ENCODE peak calls at places on chromosomes 1 and 21, in ten cellular contexts. H is aorta, E is heart left ventricle, I is foreskin fibroblast, V is HCT116, Z is neuronal stem cell, K is fibroblast of the aortic adventitia, M is psoas muscle, O is endodermal cell, D is GM23338. X is an unnamed sample.

GRCh38 chr1:201350361-201350725 is 27.1 kb downstream of the TNNT2 start:
- DNase-seq in V (no peak), D (no peak), K (no peak), M (no peak), H (peak; percentile 10), E (no peak), I (no peak), Z (no peak), O (no peak), X (no peak)

GRCh38 chr21:38911523-38912354 is 106.0 kb downstream of the ETS2 start:
- DNase-seq in O (no peak), D (no peak), I (no peak), M (no peak), E (no peak), H (no peak), V (no peak), K (no peak), Z (no peak), X (no peak)

GRCh38 chr1:4734219-4734618 is 79.8 kb downstream of the AJAP1 start:
- DNase-seq in Z (no peak), D (no peak), K (no peak), V (no peak), E (no peak), M (no peak), H (no peak), I (no peak), O (no peak), X (no peak)

GRCh38 chr21:41163086-41163485 is 4.9 kb upstream of the BACE2 start:
- DNase-seq in M (no peak), O (no peak), E (no peak), Z (no peak), D (no peak), H (no peak), K (no peak), V (no peak), I (no peak), X (no peak)

GRCh38 chr1:39268112-39268581 is 63.7 kb downstream of the MACF1 start:
- DNase-seq in H (no peak), O (peak; percentile 71), E (peak; percentile 28), M (no peak), V (no peak), K (peak; percentile 90), Z (peak; percentile 27), D (peak; percentile 47), I (peak; percentile 75), X (peak; percentile 85)

GRCh38 chr1:24341260-24341659 is 22.1 kb downstream of the GRHL3 start:
- DNase-seq in V (no peak), M (no peak), D (peak; percentile 51), E (no peak), Z (no peak), H (no peak), O (peak; percentile 64), I (no peak), K (no peak), X (no peak)

GRCh38 chr1:234605983-234606730 is 3.8 kb downstream of the IRF2BP2 start:
- DNase-seq in E (peak; percentile 64), D (no peak), H (no peak), M (no peak), V (no peak), O (no peak), I (no peak), Z (no peak), K (peak; percentile 80), X (no peak)

GRCh38 chr1:56688522-56689026 is 43.5 kb downstream of the PRKAA2 start:
- DNase-seq in V (peak; percentile 96), K (peak; percentile 55), H (no peak), D (peak; percentile 27), I (peak; percentile 66), E (no peak), O (peak; percentile 57), M (no peak), Z (no peak), X (no peak)

GRCh38 chr1:113871597-113872113 is at the start of gene PTPN22:
- DNase-seq in H (peak; percentile 68), I (peak; percentile 60), Z (no peak), E (peak; percentile 30), M (peak; percentile 16), K (peak; percentile 50), V (no peak), O (peak; percentile 42), D (no peak), X (no peak)

GRCh38 chr1:5220881-5221280 is 566.5 kb downstream of the AJAP1 start:
- DNase-seq in I (no peak), D (no peak), M (no peak), E (no peak), H (no peak), V (no peak), Z (no peak), O (no peak), K (no peak), X (no peak)

GRCh38 chr1:6794164-6794563 is 8.9 kb downstream of the CAMTA1 start:
- DNase-seq in M (no peak), K (peak; percentile 82), E (no peak), H (no peak), V (peak; percentile 26), D (peak; percentile 41), I (peak; percentile 36), Z (no peak), O (no peak), X (no peak)

GRCh38 chr1:42747125-42747524 is 7.1 kb upstream of the CLDN19 start:
- DNase-seq in V (no peak), K (peak; percentile 13), D (peak; percentile 68), M (no peak), E (peak; percentile 55), I (no peak), H (no peak), Z (peak; percentile 39), O (peak; percentile 83), X (no peak)

GRCh38 chr21:36456714-36457399 is 23.1 kb downstream of the CLDN14 start:
- DNase-seq in M (no peak), E (no peak), I (no peak), O (no peak), K (peak; percentile 33), H (no peak), V (no peak), Z (no peak), D (no peak), X (peak; percentile 22)

GRCh38 chr1:24126023-24126671 is 14.2 kb upstream of the MYOM3 start:
- DNase-seq in O (no peak), H (no peak), I (peak; percentile 21), M (no peak), Z (no peak), E (peak; percentile 69), V (no peak), D (no peak), K (peak; percentile 34), X (no peak)

DNA sequence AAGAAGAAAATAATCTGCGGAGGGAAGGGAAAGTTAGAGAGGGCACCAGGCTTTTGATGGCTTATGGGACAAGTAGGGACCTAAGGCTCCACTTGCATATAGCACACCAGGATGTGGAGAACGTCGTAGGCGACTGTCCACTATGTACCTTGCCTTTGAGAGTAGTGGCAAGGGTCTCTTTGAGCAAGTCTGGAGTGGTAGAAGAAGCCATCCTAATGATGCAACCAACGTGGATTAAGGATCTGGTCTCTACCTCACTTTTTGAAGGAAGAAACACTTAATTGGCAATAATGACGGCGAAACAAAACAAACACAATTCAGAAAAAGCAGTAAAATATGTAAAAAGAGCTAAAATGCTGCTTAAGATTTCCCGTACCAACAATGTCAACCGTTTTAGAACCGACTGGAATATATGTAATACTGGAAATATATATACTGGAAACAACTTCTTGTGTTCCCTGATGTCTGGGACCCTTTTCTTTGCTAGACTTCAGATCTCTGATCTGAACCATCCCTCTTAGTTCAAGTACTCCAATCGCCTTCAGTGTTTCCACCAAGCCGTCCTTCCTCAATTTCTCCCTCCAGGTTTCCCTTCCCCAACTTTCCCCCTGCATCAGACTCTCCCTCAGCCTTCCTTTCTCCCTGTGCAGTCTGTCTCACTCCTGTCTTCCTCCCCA is 821 bp upstream of the KHDRBS1 start:
- DNase-seq in E (no peak), D (no peak), O (no peak), M (no peak), Z (peak; percentile 6), H (no peak), K (no peak), I (no peak), V (no peak), X (no peak)
- H3K4me3 ChIP-seq in E (peak overlapping the region; percentile 91), D (peak overlapping the region; percentile 100), O (peak overlapping the region; percentile 99), M (peak overlapping the region; percentile 99), Z (peak overlapping the region; percentile 100), H (peak overlapping the region; percentile 77), K (peak overlapping the region; percentile 57), I (peak overlapping the region; percentile 98), V (peak overlapping the region; percentile 96), X (peak overlapping the region; percentile 74)

GRCh38 chr1:52913014-52913413 is 8.5 kb downstream of the ECHDC2 start:
- DNase-seq in D (no peak), M (no peak), K (no peak), O (no peak), H (no peak), Z (no peak), E (no peak), V (no peak), I (no peak), X (no peak)
- H3K4me3 ChIP-seq in D (no peak overlapping the region), M (no peak overlapping the region), K (no peak overlapping the region), O (no peak overlapping the region), H (no peak overlapping the region), Z (no peak overlapping the region), E (no peak overlapping the region), V (no peak overlapping the region), I (no peak overlapping the region), X (no peak overlapping the region)

GRCh38 chr1:10451286-10451685 is 1.5 kb downstream of the CORT start:
- DNase-seq in M (no peak), I (peak; percentile 68), H (no peak), V (no peak), E (no peak), D (peak; percentile 40), K (peak; percentile 68), Z (no peak), O (peak; percentile 63), X (no peak)
- H3K4me3 ChIP-seq in M (no peak overlapping the region), I (peak overlapping the region; percentile 18), H (no peak overlapping the region), V (no peak overlapping the region), E (no peak overlapping the region), D (peak overlapping the region; percentile 36), K (peak overlapping the region; percentile 34), Z (no peak overlapping the region), O (no peak overlapping the region), X (no peak overlapping the region)

GRCh38 chr1:163535807-163536206 is 214.1 kb downstream of the NUF2 start:
- DNase-seq in D (peak; percentile 59), Z (no peak), V (peak; percentile 10), E (no peak), O (no peak), K (peak; percentile 70), H (no peak), M (no peak), I (peak; percentile 35), X (no peak)

GRCh38 chr1:163538682-163539081 is 216.9 kb downstream of the NUF2 start:
- DNase-seq in K (no peak), V (no peak), H (no peak), D (no peak), Z (no peak), E (no peak), O (no peak), I (no peak), M (no peak), X (no peak)

GRCh38 chr1:163544441-163544840 is 222.7 kb downstream of the NUF2 start:
- DNase-seq in D (no peak), K (no peak), H (no peak), O (no peak), M (no peak), E (no peak), V (no peak), Z (no peak), I (no peak), X (no peak)

GRCh38 chr1:163537809-163538208 is 216.1 kb downstream of the NUF2 start:
- DNase-seq in K (no peak), O (no peak), H (no peak), D (no peak), I (no peak), E (no peak), Z (no peak), V (no peak), M (no peak), X (no peak)

GRCh38 chr1:163540727-163541126 is 219.0 kb downstream of the NUF2 start:
- DNase-seq in V (no peak), M (no peak), E (no peak), H (no peak), D (no peak), I (no peak), K (no peak), Z (no peak), O (no peak), X (no peak)
- H3K4me3 ChIP-seq in V (no peak overlapping the region), M (no peak overlapping the region), E (no peak overlapping the region), H (no peak overlapping the region), D (no peak overlapping the region), I (no peak overlapping the region), K (no peak overlapping the region), Z (no peak overlapping the region), O (no peak overlapping the region), X (no peak overlapping the region)